ENCODE peak calls at places on chromosomes 6 and 20, in four cellular contexts. N is CD4-positive, alpha-beta T cell; G is CD4-positive, CD25-positive, alpha-beta regulatory T cell; L is Peyer's patch. S is an unnamed sample.

GRCh38 chr6:139256087-139256486 is 35.7 kb downstream of the TXLNB start:
- DNase-seq in N (no peak), G (no peak), L (no peak), S (no peak)

GRCh38 chr20:38751360-38751976 is 3.2 kb downstream of the ACTR5 start:
- DNase-seq in G (peak), N (no peak), L (peak), S (peak)

GRCh38 chr6:146700078-146700686 is 101.4 kb downstream of the ADGB start:
- DNase-seq in G (peak), L (peak), N (peak), S (peak)

GRCh38 chr6:86031713-86032112 is 389.0 kb upstream of the SYNCRIP start:
- DNase-seq in L (no peak), G (no peak), N (no peak), S (no peak)

GRCh38 chr20:63782051-63782471 is 42.5 kb downstream of the SLC2A4RG start:
- DNase-seq in N (peak), G (peak), L (peak), S (peak)

GRCh38 chr6:28866342-28867077 is 57.3 kb downstream of the TRIM27 start:
- DNase-seq in L (peak), G (peak), N (peak), S (peak)

GRCh38 chr20:18645851-18646250 is 58.0 kb downstream of the DTD1 start:
- DNase-seq in N (no peak), L (no peak), G (no peak), S (no peak)

GRCh38 chr20:46129955-46130481 is 11.9 kb downstream of the CD40 start:
- DNase-seq in N (no peak), G (no peak), L (no peak), S (no peak)

GRCh38 chr6:169415179-169415578 is 161.5 kb upstream of the THBS2 start:
- DNase-seq in N (no peak), L (no peak), G (no peak), S (no peak)

GRCh38 chr20:38604873-38605303 is 3.3 kb downstream of the ARHGAP40 start:
- DNase-seq in L (no peak), N (no peak), G (no peak), S (no peak)

GRCh38 chr6:18148304-18149025 is 6.4 kb downstream of the TPMT start:
- DNase-seq in L (no peak), G (no peak), N (no peak), S (peak)

GRCh38 chr6:18147616-18148015 is 7.3 kb downstream of the TPMT start:
- DNase-seq in L (no peak), N (no peak), G (no peak), S (no peak)

GRCh38 chr6:18142591-18142861 is 12.4 kb downstream of the TPMT start:
- DNase-seq in G (no peak), L (no peak), N (no peak), S (no peak)

GRCh38 chr6:18151801-18152200 is 3.1 kb downstream of the TPMT start:
- DNase-seq in L (no peak), N (no peak), G (no peak), S (no peak)

DNA sequence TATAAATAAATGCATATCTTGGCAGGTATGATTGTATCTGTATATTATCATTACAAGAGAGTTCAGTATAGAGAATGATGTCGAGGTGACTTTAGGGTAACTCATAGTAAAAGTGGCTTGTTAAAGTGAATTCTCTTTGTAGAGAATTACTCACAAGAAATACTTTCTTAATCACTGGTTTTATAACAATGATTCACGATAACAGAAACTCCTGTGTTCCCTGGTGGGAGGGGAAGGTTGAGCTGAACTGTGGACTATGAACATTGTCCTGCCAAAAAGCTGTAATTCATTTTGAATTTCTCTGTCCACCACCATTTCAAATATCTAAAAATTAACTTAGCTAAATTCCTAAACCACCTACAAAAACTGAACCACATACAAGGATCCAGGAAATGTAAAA is 7.7 kb downstream of the TPMT start:
- DNase-seq in N (no peak), G (no peak), L (no peak), S (peak)
- H3K27ac ChIP-seq in N (no peak), G (no peak), L (peak), S (no peak)

GRCh38 chr6:46010270-46010669 is 5.4 kb downstream of the CLIC5 start:
- DNase-seq in G (no peak), L (no peak), N (no peak), S (no peak)

GRCh38 chr6:46011241-46012085 is 4.2 kb downstream of the CLIC5 start:
- DNase-seq in N (peak), G (peak), L (peak), S (peak)

GRCh38 chr6:46013639-46014038 is 2.0 kb downstream of the CLIC5 start:
- DNase-seq in L (no peak), N (no peak), G (no peak), S (no peak)

GRCh38 chr6:46014054-46014453 is 1.6 kb downstream of the CLIC5 start:
- DNase-seq in N (no peak), G (peak), L (no peak), S (peak)

GRCh38 chr6:46010771-46011170 is 4.9 kb downstream of the CLIC5 start:
- DNase-seq in N (no peak), G (no peak), L (no peak), S (no peak)
- H3K27ac ChIP-seq in N (peak), G (peak), L (peak), S (peak)

DNA sequence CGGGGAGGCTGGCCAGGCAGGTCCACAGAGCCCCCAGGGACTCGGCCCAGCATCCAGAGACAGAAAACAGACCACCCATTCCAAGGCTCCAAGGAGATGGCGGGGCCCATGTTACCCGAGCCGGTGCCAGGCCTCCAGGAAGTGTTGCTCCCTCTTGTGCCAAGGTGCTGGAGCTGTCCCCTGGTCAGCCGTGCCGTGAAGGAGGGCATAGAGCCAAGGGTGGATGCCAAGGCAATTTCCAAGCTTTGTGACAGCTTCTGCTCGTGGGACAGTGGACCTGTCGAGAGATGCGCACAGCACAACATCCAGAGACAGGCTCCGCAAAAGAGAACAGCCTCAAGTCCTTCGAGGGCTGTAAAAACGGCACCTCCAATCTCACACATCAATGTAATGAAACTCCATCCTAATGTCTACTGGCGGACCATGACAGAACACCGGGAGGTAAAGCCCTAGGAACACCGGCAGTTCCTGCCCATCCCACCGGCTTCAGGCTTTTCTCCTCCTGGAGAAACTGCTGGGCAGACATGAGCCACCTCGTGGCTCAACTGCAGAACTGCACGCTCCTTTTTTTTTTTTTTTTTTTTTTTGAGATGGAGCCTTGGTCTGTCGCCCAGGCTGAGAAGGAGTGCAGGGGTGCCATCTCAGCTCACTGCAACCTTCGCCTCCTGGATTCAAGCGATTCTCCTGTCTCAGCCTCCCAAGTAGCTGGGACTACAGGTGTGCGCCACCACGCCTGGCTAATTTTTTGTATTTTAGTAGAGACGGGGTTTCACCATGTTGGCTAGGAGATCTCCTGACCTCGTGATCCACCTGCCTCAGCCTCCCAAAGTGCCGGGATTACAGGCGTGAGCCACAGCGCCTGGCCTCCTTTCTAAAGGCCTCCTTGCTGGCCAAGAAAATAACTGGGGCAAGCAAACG is 30.9 kb upstream of the AVP start:
- DNase-seq in G (peak), L (no peak), N (peak), S (peak)
- H3K27ac ChIP-seq in G (no peak), L (no peak), N (no peak), S (no peak)

DNA sequence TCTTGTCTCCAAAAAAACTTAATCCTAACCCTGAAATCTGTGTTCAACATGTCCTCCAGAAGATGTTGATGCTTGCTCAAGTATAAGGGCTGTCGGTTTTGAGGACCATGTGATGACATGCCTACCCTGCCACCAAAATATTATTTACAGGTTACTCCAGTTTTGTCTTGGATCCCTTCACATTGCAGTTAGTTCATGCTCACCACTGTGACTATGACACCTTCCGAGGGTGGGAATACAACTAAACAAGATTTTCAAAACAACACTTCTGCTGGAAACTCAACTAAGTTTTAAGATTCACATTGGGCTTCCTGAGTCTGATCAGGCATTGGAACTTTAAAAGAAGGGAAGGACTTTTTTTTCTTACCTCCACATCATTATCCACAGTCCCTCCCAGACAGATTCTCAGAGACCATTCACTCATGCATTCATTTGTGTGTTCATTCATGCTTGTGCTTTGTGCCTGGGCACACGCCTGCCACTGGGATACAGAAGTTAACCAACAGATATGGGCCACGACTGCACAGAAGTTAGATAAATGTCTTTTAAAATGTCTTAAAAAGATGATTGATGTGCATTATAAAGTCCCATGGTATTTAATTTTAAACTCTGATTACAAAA is 118.7 kb upstream of the GJE1 start:
- DNase-seq in L (no peak), G (no peak), N (no peak), S (no peak)
- H3K27ac ChIP-seq in L (no peak), G (no peak), N (no peak), S (no peak)

GRCh38 chr6:9101920-9102319 is 666.6 kb upstream of the SLC35B3 start:
- DNase-seq in N (no peak), G (no peak), L (no peak), S (no peak)
- H3K27ac ChIP-seq in N (no peak), G (no peak), L (no peak), S (no peak)

GRCh38 chr6:32198345-32198696 is 5.9 kb upstream of the GPSM3 start:
- DNase-seq in N (no peak), L (no peak), G (no peak), S (no peak)
- H3K27ac ChIP-seq in N (no peak), L (no peak), G (no peak), S (no peak)

DNA sequence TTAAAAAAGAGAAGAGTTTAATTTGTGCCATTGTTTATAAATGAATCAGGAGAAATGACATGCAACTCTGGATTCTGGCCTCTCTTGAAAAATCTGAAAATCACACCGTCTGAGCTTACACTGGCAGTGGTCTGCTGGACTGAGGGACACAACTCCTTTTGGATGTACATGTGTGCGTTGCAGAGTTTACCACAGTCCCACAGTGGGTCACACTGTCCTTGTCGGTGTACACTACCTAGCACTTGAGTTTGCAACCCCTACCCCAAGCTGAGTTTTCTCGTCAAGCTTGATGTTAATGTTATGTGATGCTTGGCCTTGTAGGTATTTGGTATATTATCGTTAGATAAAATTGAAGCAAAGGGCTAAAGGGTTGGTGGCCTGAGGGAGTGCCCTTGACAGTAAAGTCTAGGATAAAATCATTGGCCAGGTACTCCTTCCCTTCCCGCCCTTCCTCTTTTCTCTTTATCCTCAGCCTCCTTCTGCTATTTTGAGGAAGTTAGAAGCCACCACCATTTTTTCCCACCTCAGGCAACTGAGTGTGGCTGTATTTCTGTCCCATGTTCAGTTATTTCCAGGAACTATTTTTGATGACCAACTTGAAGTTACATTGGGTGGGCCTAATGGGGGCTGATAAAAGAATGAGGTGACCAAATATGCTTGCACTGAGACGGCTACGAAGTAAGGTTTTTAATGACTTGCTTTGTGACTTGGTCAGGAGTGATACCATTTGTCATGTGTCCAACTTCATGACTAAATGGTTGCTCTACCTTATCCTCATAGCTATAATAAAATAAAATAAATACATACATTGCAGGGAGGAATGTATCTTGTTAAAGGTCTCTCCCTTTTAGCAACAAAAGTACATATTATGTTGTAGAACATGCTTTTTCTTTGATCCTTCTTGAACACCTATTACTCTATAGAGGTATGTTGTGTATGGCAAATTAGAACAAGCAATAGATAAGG is 11.8 kb downstream of the PTPN1 start:
- DNase-seq in L (no peak), G (no peak), N (no peak), S (no peak)
- H3K27ac ChIP-seq in L (no peak), G (peak), N (no peak), S (no peak)

DNA sequence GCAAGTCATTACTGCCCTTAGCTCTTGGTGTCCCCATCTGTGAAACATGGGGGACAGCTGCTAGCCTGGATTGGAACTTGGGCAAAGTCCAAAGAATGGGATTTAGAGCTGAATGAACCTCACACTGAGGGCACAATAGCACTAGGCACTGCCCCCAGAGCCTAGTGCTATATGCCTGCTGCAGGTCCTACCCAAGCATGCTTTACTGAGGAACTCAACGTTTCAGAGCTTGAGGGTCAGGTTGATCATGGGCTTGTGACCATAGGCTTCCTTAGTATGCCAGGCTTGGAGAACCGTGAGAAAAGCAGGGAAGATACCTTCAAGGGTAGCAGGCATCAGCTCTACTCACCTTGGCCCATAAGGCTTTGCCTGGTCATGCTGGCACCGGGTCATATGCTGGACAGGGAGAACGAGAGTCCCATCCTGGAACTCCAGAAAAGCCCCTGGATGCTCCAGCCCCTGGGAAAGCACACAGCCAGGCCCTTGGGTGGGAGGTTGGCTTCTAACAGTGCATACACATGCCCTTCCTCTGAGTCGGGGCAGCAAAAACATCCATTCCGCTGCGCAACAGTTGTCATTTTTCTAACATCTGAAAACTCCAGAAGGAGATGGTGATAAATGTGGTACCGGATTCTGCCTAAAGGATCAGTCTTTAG is 29.7 kb downstream of the EIF2S2 start:
- DNase-seq in L (no peak), G (no peak), N (no peak), S (peak)
- H3K27ac ChIP-seq in L (no peak), G (no peak), N (no peak), S (no peak)

DNA sequence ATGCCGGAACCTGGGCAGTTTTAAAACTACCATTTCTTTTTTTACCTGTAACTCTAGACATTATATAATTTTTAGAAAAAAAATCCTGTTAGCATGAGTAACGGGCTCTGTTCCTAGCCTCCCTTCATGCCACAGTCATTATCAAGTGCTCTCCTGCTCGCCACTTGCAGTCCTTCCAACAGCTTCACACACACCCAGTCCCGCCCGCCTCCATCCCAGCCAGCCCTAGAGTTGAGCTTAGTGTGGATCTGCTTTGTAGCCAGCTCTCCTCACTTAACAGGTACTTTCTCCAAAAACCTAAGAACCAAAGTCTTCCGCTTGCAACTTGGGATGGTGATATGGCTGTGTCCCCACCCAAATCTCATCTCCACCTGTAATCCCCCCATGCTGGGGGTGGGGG is 51.5 kb downstream of the EZR start:
- DNase-seq in G (no peak), L (no peak), N (no peak), S (no peak)
- H3K27ac ChIP-seq in G (no peak), L (peak), N (no peak), S (no peak)

S was measured in small intestine.